ENCODE peak calls at places on chromosome 19, in four cellular contexts. One of them, this sample, is unnamed.

GRCh38 chr19:2051771-2052704 is 994 bp upstream of the MKNK2 start:
- DNase-seq in GM12878: peak; percentile 72
- DNase-seq in K562: no peak
- DNase-seq in HepG2: no peak
- DNase-seq in this sample: no peak

GRCh38 chr19:41224632-41225031 is 5.6 kb downstream of the AXL start:
- DNase-seq in GM12878: no peak
- DNase-seq in K562: no peak
- DNase-seq in HepG2: no peak
- DNase-seq in this sample: no peak

GRCh38 chr19:681029-681626 is 4.9 kb downstream of the FSTL3 start:
- DNase-seq in GM12878: no peak
- DNase-seq in HepG2: no peak
- DNase-seq in K562: peak; percentile 93
- DNase-seq in this sample: peak; percentile 94

GRCh38 chr19:55940306-55940705 is 7.3 kb upstream of the NLRP8 start:
- DNase-seq in HepG2: no peak
- DNase-seq in GM12878: no peak
- DNase-seq in K562: no peak
- DNase-seq in this sample: no peak

GRCh38 chr19:1749373-1750342 is 3.6 kb upstream of the ONECUT3 start:
- DNase-seq in K562: no peak
- DNase-seq in GM12878: no peak
- DNase-seq in HepG2: no peak
- DNase-seq in this sample: no peak

GRCh38 chr19:57321746-57322145 is 1.5 kb downstream of the ZNF543 start:
- DNase-seq in HepG2: no peak
- DNase-seq in K562: no peak
- DNase-seq in GM12878: no peak
- DNase-seq in this sample: no peak

GRCh38 chr19:10516671-10517286 is 468 bp downstream of the S1PR5 start:
- DNase-seq in HepG2: no peak
- DNase-seq in GM12878: no peak
- DNase-seq in K562: no peak
- DNase-seq in this sample: no peak

GRCh38 chr19:10454267-10454666 is 33.9 kb downstream of the PDE4A start:
- DNase-seq in K562: peak; percentile 53
- DNase-seq in HepG2: no peak
- DNase-seq in GM12878: no peak
- DNase-seq in this sample: peak; percentile 53

GRCh38 chr19:29526730-29527499 is 1.1 kb downstream of the VSTM2B start:
- DNase-seq in HepG2: no peak
- DNase-seq in K562: peak; percentile 36
- DNase-seq in GM12878: no peak
- DNase-seq in this sample: no peak

GRCh38 chr19:33040994-33041827 is 23.5 kb downstream of the RHPN2 start:
- DNase-seq in GM12878: peak; percentile 37
- DNase-seq in HepG2: peak; percentile 100
- DNase-seq in K562: no peak
- DNase-seq in this sample: no peak

GRCh38 chr19:16034180-16034579 is 42.1 kb upstream of the TPM4 start:
- DNase-seq in K562: no peak
- DNase-seq in GM12878: no peak
- DNase-seq in HepG2: no peak
- DNase-seq in this sample: no peak

GRCh38 chr19:35533201-35533821 is at the start of gene GAPDHS:
- DNase-seq in K562: peak; percentile 60
- DNase-seq in GM12878: no peak
- DNase-seq in HepG2: no peak
- DNase-seq in this sample: no peak

GRCh38 chr19:41997121-41997850 is 3.3 kb upstream of the ATP1A3 start:
- DNase-seq in K562: peak; percentile 79
- DNase-seq in GM12878: no peak
- DNase-seq in HepG2: no peak
- DNase-seq in this sample: peak; percentile 72

GRCh38 chr19:6577410-6578125 is 13.4 kb downstream of the CD70 start:
- DNase-seq in GM12878: peak; percentile 96
- DNase-seq in K562: peak; percentile 44
- DNase-seq in HepG2: no peak
- DNase-seq in this sample: no peak

GRCh38 chr19:1624458-1624857 is 19.2 kb upstream of the UQCR11 start:
- DNase-seq in HepG2: peak; percentile 14
- DNase-seq in K562: peak; percentile 69
- DNase-seq in GM12878: no peak
- DNase-seq in this sample: peak; percentile 81

GRCh38 chr19:10503002-10503789 is at the start of gene KEAP1:
- DNase-seq in GM12878: no peak
- DNase-seq in HepG2: peak; percentile 18
- DNase-seq in K562: peak; percentile 85
- DNase-seq in this sample: peak; percentile 33

GRCh38 chr19:45271709-45272108 is 20.6 kb downstream of the MARK4 start:
- DNase-seq in GM12878: no peak
- DNase-seq in K562: no peak
- DNase-seq in HepG2: peak; percentile 25
- DNase-seq in this sample: no peak

DNA sequence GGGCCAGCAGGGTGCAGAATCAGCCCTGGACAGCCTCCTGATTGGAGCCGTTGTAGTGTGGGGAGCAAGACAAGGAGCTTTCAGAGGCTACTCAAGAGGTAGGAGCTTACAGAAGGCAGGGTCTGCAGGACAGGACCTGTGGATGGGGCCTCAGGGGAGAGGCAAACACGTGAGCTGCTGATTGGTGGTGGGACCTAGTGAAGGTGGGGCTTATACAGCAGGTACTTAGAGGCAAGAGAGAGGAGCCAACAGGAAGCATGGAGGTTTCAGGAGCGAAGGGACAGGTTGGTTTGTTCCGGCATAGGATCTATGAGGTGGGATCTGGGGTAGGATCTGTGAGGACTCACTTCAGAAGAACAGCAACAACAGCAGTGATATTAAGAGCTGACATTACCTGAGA is 32.4 kb downstream of the ZSWIM4 start:
- DNase-seq in HepG2: no peak
- DNase-seq in GM12878: no peak
- DNase-seq in K562: no peak
- DNase-seq in this sample: no peak
- TF ChIP-seq FOXK2 in HepG2: no peak
- TF ChIP-seq FOXK2 in GM12878: no peak
- TF ChIP-seq FOXK2 in K562: no peak
- TF ChIP-seq FOXK2 in this sample: no peak

DNA sequence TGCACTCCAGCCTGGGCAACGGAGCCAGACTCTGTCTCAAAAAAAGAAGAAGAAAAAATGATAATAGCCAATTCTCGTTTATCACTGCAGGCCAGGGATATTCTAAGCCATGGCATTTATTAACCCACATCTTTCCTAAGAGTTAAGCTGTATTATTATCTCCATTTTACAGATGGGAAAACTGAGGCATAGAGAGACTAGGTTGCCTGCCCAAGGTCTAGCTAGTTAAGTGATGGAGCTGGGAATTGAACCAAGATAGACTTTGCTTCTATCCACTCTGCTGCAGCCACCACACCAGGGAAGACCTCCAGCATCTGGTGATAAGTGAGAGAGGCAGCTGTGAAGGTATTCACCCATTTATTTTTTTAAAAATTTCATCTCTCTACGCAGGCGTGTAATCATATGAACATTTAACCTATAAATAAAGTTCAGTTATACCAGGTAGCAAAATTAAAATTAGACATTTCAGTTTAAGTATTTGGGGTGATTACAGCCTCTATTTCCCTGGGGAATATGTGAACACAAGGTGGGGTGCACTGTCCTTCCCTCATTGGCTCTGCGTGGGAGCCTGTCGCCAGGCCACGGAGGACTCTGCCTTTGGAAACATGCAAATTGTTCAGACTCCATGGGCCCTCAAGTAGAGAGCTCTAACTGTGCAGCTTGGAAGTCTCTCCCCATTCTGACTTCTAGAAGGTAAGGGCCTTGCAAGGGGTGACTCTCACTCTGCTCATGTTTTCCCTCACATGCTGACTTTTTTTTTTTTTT is 157.8 kb downstream of the SIPA1L3 start:
- DNase-seq in HepG2: no peak
- DNase-seq in GM12878: no peak
- DNase-seq in K562: no peak
- DNase-seq in this sample: no peak
- TF ChIP-seq FOXK2 in HepG2: no peak
- TF ChIP-seq FOXK2 in GM12878: no peak
- TF ChIP-seq FOXK2 in K562: no peak
- TF ChIP-seq FOXK2 in this sample: no peak

DNA sequence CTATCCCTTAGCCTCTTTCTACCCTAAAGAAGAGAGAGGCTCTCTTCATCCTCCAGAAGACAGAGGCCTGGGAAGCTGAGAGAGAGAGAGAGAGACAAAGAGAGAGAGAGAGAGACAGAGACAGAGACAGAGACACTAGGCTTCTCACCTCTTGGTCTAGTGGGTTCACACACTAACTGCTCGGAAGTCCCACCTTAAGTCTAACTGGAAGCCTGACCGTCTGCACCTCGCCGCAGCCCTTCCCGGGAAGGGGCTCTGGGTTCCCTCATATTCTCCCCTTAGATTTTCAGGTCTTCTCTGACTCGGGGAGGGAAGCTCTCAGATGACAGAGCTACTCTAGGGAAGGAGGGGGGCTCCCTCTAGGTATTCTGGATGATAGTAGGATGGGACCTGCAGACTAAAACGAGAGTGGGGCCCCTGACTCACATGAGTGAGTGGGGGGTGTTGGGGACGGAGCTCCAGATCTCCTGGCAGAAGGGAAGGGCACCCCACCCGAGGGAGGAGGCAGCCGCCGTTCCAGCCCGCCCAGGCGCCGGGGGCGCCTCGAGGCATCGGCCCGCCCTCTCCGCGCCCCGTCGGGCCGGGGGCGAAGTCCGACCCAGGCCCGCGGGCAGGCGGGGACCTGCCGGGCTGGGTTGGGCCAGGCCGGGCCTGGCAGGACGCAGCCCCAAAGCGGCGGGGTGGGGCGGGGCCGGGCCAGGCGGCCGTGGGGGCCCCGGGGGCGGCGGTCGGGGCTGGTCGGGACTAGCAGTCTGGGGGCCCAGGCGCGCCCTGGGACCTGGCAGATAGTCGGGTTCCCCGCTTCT is 2.0 kb upstream of the JUNB start:
- DNase-seq in GM12878: no peak
- DNase-seq in K562: no peak
- DNase-seq in HepG2: no peak
- DNase-seq in this sample: no peak
- TF ChIP-seq FOXK2 in GM12878: no peak
- TF ChIP-seq FOXK2 in K562: no peak
- TF ChIP-seq FOXK2 in HepG2: no peak
- TF ChIP-seq FOXK2 in this sample: no peak

DNA sequence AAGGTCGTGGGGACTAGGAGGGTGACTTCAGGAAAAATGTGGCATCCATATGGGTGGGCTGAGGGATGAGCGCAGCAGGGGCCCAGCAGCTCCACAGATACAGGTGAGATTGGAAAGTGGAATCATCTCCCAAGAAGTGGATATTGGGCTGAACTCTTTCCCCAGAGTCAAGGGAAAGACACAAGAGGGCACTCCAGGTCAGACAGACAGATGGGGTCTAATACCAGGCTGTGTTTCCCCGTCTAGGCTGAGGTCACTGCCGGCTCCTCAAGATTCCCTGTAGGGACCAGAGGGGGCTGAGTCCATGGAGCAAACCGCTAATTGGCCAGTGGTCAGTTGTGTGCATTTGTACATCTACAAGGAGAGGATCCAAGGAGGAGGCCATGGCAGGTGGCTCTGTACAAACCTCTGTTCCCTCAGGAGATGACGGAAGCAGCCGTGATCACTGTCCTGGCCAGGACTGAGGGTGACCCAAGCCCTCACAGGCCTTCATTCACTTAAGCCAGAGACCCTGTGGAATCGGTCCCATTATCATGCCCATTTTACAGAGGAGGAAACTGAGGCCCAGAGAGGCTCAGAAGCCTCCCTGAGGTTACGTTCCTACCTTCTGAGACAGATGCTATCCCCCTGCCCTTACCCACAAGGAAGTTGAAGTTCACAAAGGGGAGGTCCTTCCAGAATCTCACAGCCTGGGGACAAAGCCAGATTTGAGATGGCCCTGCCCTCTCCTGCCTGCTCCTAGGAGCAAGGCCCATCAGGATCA is 14.9 kb upstream of the IGLON5 start:
- DNase-seq in GM12878: no peak
- DNase-seq in K562: peak; percentile 25
- DNase-seq in HepG2: peak; percentile 23
- DNase-seq in this sample: no peak
- TF ChIP-seq FOXK2 in GM12878: no peak
- TF ChIP-seq FOXK2 in K562: no peak
- TF ChIP-seq FOXK2 in HepG2: no peak
- TF ChIP-seq FOXK2 in this sample: no peak

DNA sequence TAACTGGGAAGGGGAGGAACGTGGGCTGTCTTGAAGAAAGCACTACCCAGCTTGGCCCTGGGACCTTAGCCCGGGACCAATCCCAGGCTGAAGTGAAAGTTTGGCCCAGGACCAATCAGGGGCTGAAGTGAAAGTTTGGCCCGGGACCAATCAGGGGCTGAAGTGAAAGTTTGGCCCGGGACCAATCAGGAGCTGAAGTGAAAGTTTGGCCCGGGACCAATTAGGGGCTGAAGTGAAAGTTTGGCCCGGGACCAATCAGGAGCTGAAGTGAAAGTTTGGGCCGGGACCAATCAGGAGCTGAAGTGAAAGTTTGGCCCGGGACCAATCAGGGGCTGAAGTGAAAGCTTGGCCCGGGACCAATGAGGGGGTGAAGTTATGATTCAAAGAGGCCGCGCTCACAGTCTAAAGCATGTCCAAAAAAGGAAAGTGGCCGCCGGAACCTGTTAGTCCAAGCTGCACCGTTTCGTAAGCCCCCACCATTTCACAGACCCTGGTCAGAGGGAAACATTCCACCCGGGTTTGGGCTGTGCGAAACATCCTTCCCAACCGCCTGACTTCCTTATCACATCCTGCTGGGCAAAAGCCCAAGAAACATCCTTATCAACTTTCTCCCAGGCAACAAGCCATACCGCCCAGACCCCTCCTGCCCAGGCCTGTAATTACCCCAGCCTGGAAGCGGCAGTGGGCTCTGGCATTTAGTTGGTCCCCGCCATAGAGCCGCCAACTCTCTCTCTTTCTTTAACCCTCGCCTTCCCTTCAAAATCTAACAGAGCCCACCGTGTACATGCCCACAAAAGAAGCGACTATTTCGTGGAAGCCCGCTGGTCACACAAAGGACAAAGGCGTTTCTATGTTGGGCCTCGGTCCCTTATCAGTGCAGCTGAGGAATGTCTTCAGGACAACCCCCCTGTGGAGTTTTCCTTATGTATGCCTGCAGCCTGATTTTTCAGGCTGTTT is 1.1 kb downstream of the ZNF850 start:
- DNase-seq in K562: peak; percentile 53
- DNase-seq in GM12878: peak; percentile 26
- DNase-seq in HepG2: peak; percentile 85
- DNase-seq in this sample: no peak
- TF ChIP-seq FOXK2 in K562: no peak
- TF ChIP-seq FOXK2 in GM12878: no peak
- TF ChIP-seq FOXK2 in HepG2: no peak
- TF ChIP-seq FOXK2 in this sample: no peak